ENCODE peak calls at places on chromosomes 2 and 18, in six cellular contexts. D is CD8-positive, alpha-beta T cell; H is adrenal gland; T is DND-41; V is effector memory CD4-positive, alpha-beta T cell; Z is kidney epithelial cell. I is an unnamed sample.

GRCh38 chr2:207805566-207806226 is 36.0 kb upstream of the FZD5 start:
- DNase-seq in H (no peak), T (no peak), D (no peak), Z (no peak), V (no peak), I (no peak)

GRCh38 chr2:25955869-25956535 is 26.3 kb downstream of the KIF3C start:
- DNase-seq in Z (no peak), H (no peak), D (no peak), V (no peak), T (no peak), I (no peak)

GRCh38 chr2:11672404-11672803 is 2.4 kb upstream of the NTSR2 start:
- DNase-seq in Z (no peak), T (no peak), V (no peak), H (no peak), D (no peak), I (no peak)

GRCh38 chr2:67954125-67954748 is 108.6 kb downstream of the C1D start:
- DNase-seq in T (no peak), V (no peak), Z (no peak), D (no peak), H (no peak), I (peak; percentile 46)

GRCh38 chr2:636649-637405 is 40.4 kb downstream of the TMEM18 start:
- DNase-seq in D (peak; percentile 12), T (peak; percentile 69), H (peak; percentile 80), Z (no peak), V (peak; percentile 38), I (peak; percentile 72)

GRCh38 chr2:152743004-152743403 is 24.6 kb downstream of the ARL6IP6 start:
- DNase-seq in T (no peak), V (no peak), Z (no peak), H (no peak), D (no peak), I (no peak)

GRCh38 chr18:31876707-31877106 is 66.2 kb downstream of the TRAPPC8 start:
- DNase-seq in H (no peak), D (no peak), Z (no peak), V (no peak), T (no peak), I (no peak)

GRCh38 chr2:236942554-236942953 is 143.1 kb upstream of the COPS8 start:
- DNase-seq in V (no peak), Z (no peak), D (no peak), H (no peak), T (no peak), I (no peak)

GRCh38 chr2:225310745-225311144 is 88.8 kb upstream of the NYAP2 start:
- DNase-seq in T (no peak), D (no peak), H (no peak), Z (no peak), V (no peak), I (no peak)

GRCh38 chr2:120510751-120511395 is 164.9 kb downstream of the INHBB start:
- DNase-seq in H (no peak), Z (no peak), V (no peak), D (no peak), T (no peak), I (no peak)

GRCh38 chr18:64318547-64318946 is 169.7 kb upstream of the LINC00305 start:
- DNase-seq in Z (no peak), H (no peak), D (no peak), T (no peak), V (no peak), I (no peak)

GRCh38 chr2:174180165-174180724 is 68.1 kb downstream of the OLA1 start:
- DNase-seq in T (no peak), H (no peak), V (no peak), Z (no peak), D (no peak), I (no peak)

GRCh38 chr2:58866040-58866439 is 624.9 kb upstream of the FANCL start:
- DNase-seq in Z (no peak), H (no peak), D (no peak), V (no peak), T (peak; percentile 79), I (no peak)

GRCh38 chr2:96531872-96532505 is 4.6 kb upstream of the ARID5A start:
- DNase-seq in T (peak; percentile 87), H (peak; percentile 88), Z (peak; percentile 98), D (peak; percentile 57), V (peak; percentile 81), I (peak; percentile 94)

GRCh38 chr2:53770264-53770663 is 2.7 kb downstream of the CHAC2 start:
- DNase-seq in H (no peak), Z (no peak), D (no peak), T (no peak), V (no peak), I (no peak)

GRCh38 chr18:36194719-36195315 is 7.5 kb downstream of the MOCOS start:
- DNase-seq in T (no peak), H (no peak), Z (no peak), D (no peak), V (no peak), I (no peak)

GRCh38 chr2:190432567-190433231 is 24.5 kb downstream of the MFSD6 start:
- DNase-seq in D (no peak), V (no peak), T (no peak), Z (no peak), H (no peak), I (no peak)

GRCh38 chr18:69250305-69251151 is 150.2 kb upstream of the DOK6 start:
- DNase-seq in H (no peak), T (no peak), V (no peak), Z (no peak), D (no peak), I (no peak)

GRCh38 chr2:174919886-174920595 is 85.1 kb downstream of the CHN1 start:
- DNase-seq in D (no peak), H (no peak), T (no peak), V (no peak), Z (no peak), I (no peak)

GRCh38 chr2:72980535-72981217 is 63.4 kb downstream of the EMX1 start:
- DNase-seq in Z (peak; percentile 45), V (no peak), T (no peak), D (no peak), H (no peak), I (no peak)

GRCh38 chr2:229691631-229692030 is 22.7 kb downstream of the DNER start:
- DNase-seq in Z (no peak), H (no peak), T (no peak), D (no peak), V (no peak), I (no peak)

GRCh38 chr2:60633615-60634014 is 80.2 kb upstream of the BCL11A start:
- DNase-seq in H (no peak), T (no peak), V (no peak), D (no peak), Z (no peak), I (no peak)

GRCh38 chr2:10520154-10520553 is 72.0 kb upstream of the ODC1 start:
- DNase-seq in T (no peak), V (no peak), H (no peak), Z (no peak), D (no peak), I (no peak)

GRCh38 chr2:120221616-120222015 is 1.6 kb downstream of the TMEM185B start:
- DNase-seq in T (no peak), V (no peak), H (no peak), D (no peak), Z (no peak), I (no peak)

GRCh38 chr18:2310824-2311349 is 260.4 kb downstream of the METTL4 start:
- DNase-seq in Z (no peak), D (no peak), T (no peak), V (no peak), H (no peak), I (no peak)
- H3K4me3 ChIP-seq in Z (no peak overlapping the region), D (no peak overlapping the region), T (no peak overlapping the region), V (no peak overlapping the region), H (no peak overlapping the region), I (no peak overlapping the region)

GRCh38 chr2:164839914-164840457 is 1.6 kb downstream of the COBLL1 start:
- DNase-seq in Z (no peak), T (no peak), H (no peak), V (no peak), D (no peak), I (no peak)
- H3K4me3 ChIP-seq in Z (peak overlapping the region; percentile 63), T (peak overlapping the region; percentile 70), H (peak overlapping the region; percentile 96), V (no peak overlapping the region), D (no peak overlapping the region), I (no peak overlapping the region)

GRCh38 chr2:200136655-200137054 is 169.8 kb upstream of the SPATS2L start:
- DNase-seq in Z (no peak), V (no peak), D (no peak), T (no peak), H (no peak), I (no peak)
- H3K4me3 ChIP-seq in Z (no peak overlapping the region), V (no peak overlapping the region), D (no peak overlapping the region), T (no peak overlapping the region), H (no peak overlapping the region), I (no peak overlapping the region)

DNA sequence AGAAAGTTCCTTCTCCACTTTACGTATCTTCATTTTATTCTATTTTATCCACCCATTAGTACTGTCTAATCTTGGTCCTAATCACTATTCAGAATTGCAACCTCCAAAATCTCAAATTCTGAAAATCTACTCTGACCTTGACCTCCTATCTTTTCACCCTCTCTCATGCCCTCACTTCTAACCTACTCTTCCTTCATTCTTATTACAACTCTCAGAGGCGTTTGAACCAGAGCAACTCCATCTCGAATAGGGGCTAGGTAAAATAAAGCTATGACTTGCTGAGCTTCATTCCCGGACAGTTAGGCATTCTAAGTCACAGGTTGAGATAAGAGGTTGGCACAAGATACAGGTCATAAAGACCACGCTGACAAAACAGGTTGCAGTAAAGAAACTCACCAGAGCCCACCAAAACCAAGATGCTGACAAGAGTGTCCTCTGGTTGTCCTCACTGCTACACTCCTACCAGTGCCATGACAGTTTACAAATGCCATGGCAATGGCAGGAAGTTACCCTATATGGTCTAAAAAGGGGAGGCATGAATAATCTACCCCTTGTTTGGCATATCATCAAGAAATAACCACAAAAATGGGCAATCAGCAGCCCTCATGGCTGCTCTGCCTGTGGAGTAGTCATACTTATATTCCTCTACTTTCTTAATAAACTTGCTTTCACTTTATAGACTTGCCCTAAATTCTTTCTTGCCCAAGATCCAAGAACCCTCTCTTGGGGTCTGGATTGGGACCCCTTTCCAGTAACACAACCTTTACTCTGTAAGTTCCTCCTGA is 11.4 kb downstream of the CCDC88A start:
- DNase-seq in T (no peak), D (no peak), H (no peak), Z (no peak), V (no peak), I (no peak)
- H3K4me3 ChIP-seq in T (no peak overlapping the region), D (no peak overlapping the region), H (no peak overlapping the region), Z (no peak overlapping the region), V (no peak overlapping the region), I (no peak overlapping the region)

I was measured in lung.